ENCODE peak calls at places on chromosomes 5 and 9, in four cellular contexts. I is K562, W is HepG2, M is GM12878. S is an unnamed sample.

GRCh38 chr5:130471-131175 is 38.7 kb downstream of the PLEKHG4B start:
- DNase-seq in I (no peak), W (no peak), M (no peak), S (no peak)

GRCh38 chr5:157283434-157283833 is 17.5 kb downstream of the CYFIP2 start:
- DNase-seq in M (peak), W (no peak), I (no peak), S (no peak)

GRCh38 chr5:158869092-158869491 is 230.6 kb downstream of the EBF1 start:
- DNase-seq in W (no peak), I (no peak), M (no peak), S (peak)

GRCh38 chr9:7394007-7394774 is 405.4 kb downstream of the DMAC1 start:
- DNase-seq in M (no peak), W (peak), I (peak), S (peak)

GRCh38 chr5:134551891-134552290 is 26.4 kb downstream of the JADE2 start:
- DNase-seq in W (no peak), M (no peak), I (no peak), S (no peak)

GRCh38 chr5:78574731-78575161 is 73.8 kb downstream of the LHFPL2 start:
- DNase-seq in I (no peak), W (peak), M (peak), S (no peak)

GRCh38 chr9:10479172-10479571 is 133.6 kb downstream of the PTPRD start:
- DNase-seq in M (no peak), W (peak), I (peak), S (no peak)

GRCh38 chr9:14515564-14516198 is 177.6 kb downstream of the ZDHHC21 start:
- DNase-seq in I (no peak), W (no peak), M (no peak), S (peak)

GRCh38 chr5:652773-653350 is 40.3 kb downstream of the TPPP start:
- DNase-seq in M (no peak), I (no peak), W (no peak), S (no peak)

GRCh38 chr5:56259002-56259511 is 25.9 kb upstream of the ANKRD55 start:
- DNase-seq in I (no peak), W (peak), M (peak), S (no peak)

GRCh38 chr9:123473226-123473625 is 117.2 kb downstream of the CRB2 start:
- DNase-seq in W (no peak), M (no peak), I (no peak), S (no peak)

GRCh38 chr9:123471843-123472570 is 116.0 kb downstream of the CRB2 start:
- DNase-seq in M (no peak), I (no peak), W (no peak), S (no peak)

GRCh38 chr9:123478160-123478559 is 122.2 kb downstream of the CRB2 start:
- DNase-seq in W (no peak), M (no peak), I (no peak), S (no peak)

GRCh38 chr9:123478967-123479602 is 123.1 kb downstream of the CRB2 start:
- DNase-seq in W (no peak), M (no peak), I (no peak), S (no peak)

DNA sequence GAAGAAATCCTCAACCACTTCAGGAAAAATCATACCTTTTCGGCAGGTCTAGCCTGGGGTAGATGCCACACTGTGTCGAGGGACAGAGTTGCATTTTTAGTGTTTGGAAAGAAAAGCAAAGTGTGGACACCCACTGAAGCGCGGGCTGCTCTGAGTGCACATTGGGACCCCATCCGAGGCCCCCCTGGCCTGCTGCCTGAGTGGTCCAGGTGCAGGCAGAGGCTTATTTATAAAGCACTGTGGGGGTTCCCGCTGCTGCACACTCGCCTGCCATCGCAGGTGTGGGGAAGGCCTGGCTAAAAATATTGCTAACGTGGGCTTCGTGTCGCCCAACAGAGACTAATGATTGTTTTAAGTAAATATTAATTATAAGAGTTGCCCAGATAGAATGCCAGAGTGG is 119.4 kb downstream of the CRB2 start:
- DNase-seq in M (no peak), W (no peak), I (no peak), S (no peak)
- TF ChIP-seq ESRRA in M (no peak), W (no peak), I (no peak), S (no peak)

GRCh38 chr9:128503870-128504269 is 649 bp upstream of the GLE1 start:
- DNase-seq in M (no peak), I (no peak), W (no peak), S (no peak)

GRCh38 chr9:128498911-128499310 is 5.6 kb upstream of the GLE1 start:
- DNase-seq in W (no peak), I (no peak), M (no peak), S (no peak)

GRCh38 chr9:128497824-128498610 is 6.5 kb upstream of the GLE1 start:
- DNase-seq in W (no peak), I (no peak), M (no peak), S (no peak)

GRCh38 chr9:128495804-128496417 is 8.6 kb upstream of the GLE1 start:
- DNase-seq in W (peak), I (no peak), M (no peak), S (peak)

DNA sequence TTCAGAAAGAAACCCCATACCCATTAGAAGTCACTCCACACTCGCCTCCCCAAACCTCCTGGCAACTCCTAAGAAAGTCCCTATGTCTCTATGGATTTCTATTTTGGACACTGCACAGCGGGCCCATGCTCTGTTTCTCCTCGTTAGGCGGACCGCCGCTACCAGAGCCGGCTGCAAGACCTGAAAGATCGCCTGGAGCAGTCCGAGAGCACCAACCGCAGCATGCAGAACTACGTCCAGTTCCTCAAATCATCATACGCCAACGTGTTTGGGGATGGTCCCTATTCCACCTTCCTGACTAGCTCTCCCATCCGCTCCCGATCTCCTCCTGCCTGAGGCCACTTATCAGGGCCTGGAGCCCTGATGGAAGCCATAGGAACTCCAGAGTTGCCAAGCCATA is 4.6 kb upstream of the GLE1 start:
- DNase-seq in M (no peak), W (no peak), I (no peak), S (no peak)
- TF ChIP-seq CTCF in M (no peak), W (no peak), I (no peak), S (no peak)

GRCh38 chr9:127654619-127655018 is 42.5 kb downstream of the STXBP1 start:
- DNase-seq in W (no peak), I (no peak), M (no peak), S (no peak)
- TF ChIP-seq SP1 in W (no peak), I (no peak), M (no peak), S (no peak)

DNA sequence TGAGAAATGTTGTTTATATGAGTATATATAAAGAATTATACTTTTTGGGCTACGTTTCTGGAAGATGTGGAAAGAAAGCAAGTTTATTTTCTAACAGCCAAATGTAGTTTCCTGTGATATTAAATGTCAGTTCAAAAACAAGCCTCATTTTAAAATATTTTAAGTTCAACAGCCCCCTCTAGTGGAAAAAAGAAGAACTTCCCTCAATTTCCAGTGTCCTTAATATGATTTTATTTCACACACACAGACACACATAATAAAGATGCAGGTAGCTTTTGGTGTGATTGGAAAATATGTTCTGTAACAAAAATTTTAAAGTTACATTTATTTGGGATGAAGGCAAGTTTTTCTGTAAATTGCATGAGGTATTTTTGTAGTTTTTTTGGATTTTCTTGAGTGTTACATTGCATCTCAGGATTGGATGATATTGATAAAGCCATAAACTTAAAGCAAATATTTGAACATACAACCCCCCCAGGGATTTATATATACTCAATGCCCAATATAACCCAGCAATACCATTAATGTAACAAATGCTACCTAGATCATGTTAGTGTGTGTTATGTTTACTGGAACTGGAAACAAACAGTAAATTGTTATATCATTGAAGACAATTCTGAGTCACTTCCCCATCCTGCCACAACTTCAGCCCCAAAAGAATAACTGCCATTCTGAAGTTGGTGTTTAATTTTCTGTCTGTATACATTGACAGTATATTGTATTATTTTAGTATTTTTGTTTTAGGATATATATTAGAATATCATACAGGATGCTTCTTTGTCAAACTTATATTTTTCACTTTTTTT is 54.0 kb downstream of the CCDC171 start:
- DNase-seq in W (peak), I (peak), M (no peak), S (no peak)
- TF ChIP-seq ESRRA in W (no peak), I (no peak), M (no peak), S (no peak)

DNA sequence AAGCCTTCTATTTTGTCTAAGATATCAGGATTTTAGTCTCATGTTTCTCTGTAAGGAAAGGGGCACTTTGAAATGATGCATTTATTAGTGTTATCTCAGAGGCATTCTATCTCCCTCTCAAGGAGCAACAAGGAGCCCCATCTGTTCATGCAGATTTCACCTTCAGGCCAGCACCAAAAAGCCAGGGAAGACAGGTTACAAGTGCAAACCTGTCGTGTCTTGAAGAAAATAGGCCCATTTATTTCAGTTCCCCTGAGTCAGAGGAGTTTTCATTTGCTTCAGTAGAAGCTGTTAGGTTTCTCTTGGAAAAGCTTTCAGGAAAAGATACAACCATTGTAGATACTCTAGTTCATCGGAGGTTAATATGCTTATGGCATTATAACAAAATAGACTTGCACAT is 97.2 kb downstream of the SPOCK1 start:
- DNase-seq in I (no peak), W (no peak), M (no peak), S (no peak)
- TF ChIP-seq CTCF in I (no peak), W (no peak), M (no peak), S (no peak)

DNA sequence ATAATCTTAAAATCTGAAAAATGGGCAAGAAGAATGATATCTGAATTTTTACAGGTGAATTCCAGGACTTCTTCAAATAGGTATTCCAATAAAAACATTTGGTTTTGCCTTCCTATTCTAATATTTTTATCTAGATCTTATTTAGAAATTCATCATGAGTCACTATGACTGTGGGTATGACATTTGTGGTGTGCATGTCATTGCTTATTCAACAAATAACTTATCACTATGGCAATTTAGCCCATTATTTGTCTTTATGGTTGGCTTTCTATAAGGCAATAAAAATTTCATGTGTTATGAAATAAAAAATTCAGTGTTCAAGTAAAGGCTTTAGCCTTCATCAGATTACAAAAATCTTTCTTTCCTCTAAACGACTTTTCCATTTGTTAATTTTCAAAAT is 1139.6 kb upstream of the NUDT12 start:
- DNase-seq in M (no peak), W (no peak), I (no peak), S (no peak)
- TF ChIP-seq SP1 in M (no peak), W (no peak), I (no peak), S (no peak)

GRCh38 chr5:133227082-133227481 is 175.3 kb downstream of the HSPA4 start:
- DNase-seq in I (no peak), W (no peak), M (no peak), S (no peak)

GRCh38 chr5:133226186-133226585 is 174.4 kb downstream of the HSPA4 start:
- DNase-seq in W (no peak), M (no peak), I (no peak), S (no peak)

GRCh38 chr5:133228316-133228715 is 176.5 kb downstream of the HSPA4 start:
- DNase-seq in M (no peak), I (no peak), W (no peak), S (no peak)

GRCh38 chr5:133227897-133228296 is 176.1 kb downstream of the HSPA4 start:
- DNase-seq in I (no peak), W (no peak), M (no peak), S (no peak)

GRCh38 chr5:133225671-133226152 is 173.9 kb downstream of the HSPA4 start:
- DNase-seq in I (no peak), M (no peak), W (no peak), S (no peak)
- TF ChIP-seq ESRRA in I (no peak), M (no peak), W (no peak), S (no peak)

GRCh38 chr5:2688586-2688985 is 62.9 kb downstream of the IRX2 start:
- DNase-seq in W (no peak), I (no peak), M (no peak), S (no peak)

GRCh38 chr5:2687746-2688145 is 63.7 kb downstream of the IRX2 start:
- DNase-seq in M (no peak), I (no peak), W (no peak), S (no peak)

GRCh38 chr5:2685651-2686050 is 65.8 kb downstream of the IRX2 start:
- DNase-seq in M (no peak), I (no peak), W (no peak), S (no peak)

GRCh38 chr5:2686296-2686695 is 65.2 kb downstream of the IRX2 start:
- DNase-seq in I (no peak), W (no peak), M (no peak), S (no peak)

DNA sequence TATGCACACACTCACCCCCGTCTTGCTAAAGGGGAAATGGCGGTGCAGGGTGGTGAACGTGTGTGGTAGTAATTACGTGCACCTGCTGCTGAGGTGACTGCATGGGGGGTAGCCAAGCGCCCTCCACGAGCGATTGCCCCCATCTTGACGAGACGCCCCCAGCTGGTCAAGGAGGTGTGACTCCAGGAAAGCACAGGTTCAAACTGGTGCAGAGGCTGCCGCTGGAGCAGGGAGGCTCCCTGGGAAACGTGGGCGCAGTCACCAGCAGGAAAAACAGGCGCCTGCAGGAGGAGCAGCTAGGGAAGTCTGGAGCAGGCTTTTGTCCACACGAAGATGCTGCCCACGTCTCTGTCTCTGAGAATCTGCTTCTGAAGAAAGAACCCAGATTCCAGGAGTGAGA is 64.8 kb downstream of the IRX2 start:
- DNase-seq in M (no peak), W (no peak), I (no peak), S (peak)
- TF ChIP-seq CTCF in M (no peak), W (no peak), I (no peak), S (no peak)

S was measured in WTC11.